ENCODE peak calls at places on chromosomes 7 and 10, in ten cellular contexts. E is NCI-H1105 treated with DMSO at 0.1 percent for 48 hours; M is KBM-7; J is activated T-helper 1 cell treated with anti-CD3 and anti-CD28 coated beads, Interleukin-2, amount 50 U/mL, for 16 hours; A is HCT116; G is endothelial cell; T is cerebellum; F is dermis blood vessel endothelial cell; W is nephron progenitor cell; D is NCI-H2081 treated with DMSO at 0.1 percent for 48 hours. Q is an unnamed sample.

GRCh38 chr10:68106656-68107055 is 2.6 kb upstream of the MYPN start:
- DNase-seq in E (no peak), M (no peak), J (no peak), A (no peak), G (no peak), T (no peak), F (no peak), W (no peak), D (no peak), Q (no peak)

GRCh38 chr7:38232475-38233366 is 40.7 kb downstream of the TARP start:
- DNase-seq in E (no peak), M (peak; percentile 99), J (peak; percentile 55), A (no peak), G (peak; percentile 26), T (no peak), F (no peak), W (no peak), D (no peak), Q (no peak)

GRCh38 chr10:91552706-91553105 is 80.2 kb downstream of the PPP1R3C start:
- DNase-seq in E (no peak), M (no peak), J (no peak), A (peak; percentile 2), G (no peak), T (no peak), F (peak; percentile 51), W (no peak), D (no peak), Q (no peak)

GRCh38 chr7:24963218-24963617 is 16.8 kb downstream of the OSBPL3 start:
- DNase-seq in E (no peak), M (peak; percentile 87), J (peak; percentile 2), A (no peak), G (no peak), T (peak; percentile 2), F (no peak), W (no peak), D (no peak), Q (no peak)

GRCh38 chr7:103547451-103548284 is 101.7 kb upstream of the SLC26A5 start:
- DNase-seq in E (no peak), M (no peak), J (no peak), A (no peak), G (no peak), T (no peak), F (no peak), W (no peak), D (no peak), Q (no peak)

GRCh38 chr10:59872892-59873463 is 33.4 kb downstream of the CCDC6 start:
- DNase-seq in E (no peak), M (no peak), J (no peak), A (no peak), G (no peak), T (no peak), F (peak; percentile 88), W (no peak), D (no peak), Q (no peak)

GRCh38 chr7:135263321-135263970 is 29.8 kb downstream of the STRA8 start:
- DNase-seq in E (no peak), M (no peak), J (no peak), A (no peak), G (no peak), T (no peak), F (no peak), W (no peak), D (no peak), Q (no peak)

GRCh38 chr7:140525741-140526140 is 46.4 kb upstream of the MKRN1 start:
- DNase-seq in E (no peak), M (no peak), J (peak; percentile 11), A (no peak), G (no peak), T (no peak), F (no peak), W (no peak), D (no peak), Q (no peak)

GRCh38 chr10:70880077-70880534 is 8.3 kb downstream of the PCBD1 start:
- DNase-seq in E (peak; percentile 75), M (peak; percentile 88), J (peak; percentile 57), A (peak; percentile 68), G (peak; percentile 73), T (peak; percentile 72), F (peak; percentile 92), W (peak; percentile 78), D (no peak), Q (peak; percentile 22)

GRCh38 chr7:99290980-99291607 is 18.5 kb downstream of the MYH16 start:
- DNase-seq in E (no peak), M (no peak), J (no peak), A (no peak), G (no peak), T (no peak), F (no peak), W (no peak), D (no peak), Q (no peak)

GRCh38 chr7:123746055-123746454 is 2.7 kb downstream of the WASL start:
- DNase-seq in E (no peak), M (no peak), J (no peak), A (no peak), G (no peak), T (no peak), F (no peak), W (no peak), D (no peak), Q (no peak)

GRCh38 chr7:1348836-1349335 is 110.4 kb downstream of the MICALL2 start:
- DNase-seq in E (no peak), M (no peak), J (no peak), A (no peak), G (no peak), T (no peak), F (no peak), W (no peak), D (no peak), Q (no peak)

GRCh38 chr10:112775347-112775746 is 174.7 kb upstream of the TCF7L2 start:
- DNase-seq in E (no peak), M (no peak), J (no peak), A (no peak), G (no peak), T (no peak), F (no peak), W (no peak), D (no peak), Q (no peak)

GRCh38 chr7:22348379-22348778 is 8.6 kb downstream of the RAPGEF5 start:
- DNase-seq in E (no peak), M (no peak), J (no peak), A (no peak), G (no peak), T (no peak), F (peak; percentile 71), W (no peak), D (no peak), Q (no peak)

GRCh38 chr10:121597504-121598241 is 571 bp downstream of the FGFR2 start:
- DNase-seq in E (no peak), M (peak; percentile 28), J (no peak), A (no peak), G (peak; percentile 28), T (no peak), F (no peak), W (peak; percentile 47), D (no peak), Q (no peak)

GRCh38 chr10:3045471-3046209 is 21.7 kb upstream of the PFKP start:
- DNase-seq in E (no peak), M (no peak), J (no peak), A (no peak), G (peak; percentile 42), T (no peak), F (peak; percentile 86), W (peak; percentile 69), D (no peak), Q (no peak)

GRCh38 chr7:127667017-127667670 is 15.2 kb downstream of the SND1 start:
- DNase-seq in E (no peak), M (no peak), J (no peak), A (no peak), G (no peak), T (no peak), F (peak; percentile 62), W (no peak), D (no peak), Q (no peak)

GRCh38 chr10:11798862-11799735 is 24.1 kb upstream of the PROSER2 start:
- DNase-seq in E (no peak), M (peak; percentile 90), J (no peak), A (no peak), G (no peak), T (no peak), F (peak; percentile 88), W (no peak), D (no peak), Q (no peak)

GRCh38 chr10:112832361-112832878 is 117.6 kb upstream of the TCF7L2 start:
- DNase-seq in E (no peak), M (no peak), J (no peak), A (peak; percentile 62), G (no peak), T (no peak), F (no peak), W (no peak), D (no peak), Q (no peak)

GRCh38 chr7:44194069-44194468 is 4.8 kb upstream of the GCK start:
- DNase-seq in E (no peak), M (no peak), J (no peak), A (no peak), G (no peak), T (no peak), F (no peak), W (no peak), D (no peak), Q (no peak)

GRCh38 chr7:80093349-80093748 is 41.3 kb upstream of the GNAI1 start:
- DNase-seq in E (no peak), M (no peak), J (no peak), A (no peak), G (no peak), T (no peak), F (no peak), W (no peak), D (no peak), Q (no peak)

GRCh38 chr10:93921338-93921737 is 27.6 kb downstream of the SLC35G1 start:
- DNase-seq in E (no peak), M (no peak), J (no peak), A (no peak), G (peak; percentile 27), T (no peak), F (peak; percentile 35), W (no peak), D (no peak), Q (no peak)

GRCh38 chr10:61764486-61764885 is 101.8 kb downstream of the CABCOCO1 start:
- DNase-seq in E (no peak), M (no peak), J (no peak), A (no peak), G (no peak), T (no peak), F (no peak), W (no peak), D (no peak), Q (no peak)

GRCh38 chr10:50918529-50918928 is 33.1 kb upstream of the A1CF start:
- DNase-seq in E (no peak), M (no peak), J (no peak), A (no peak), G (no peak), T (no peak), F (no peak), W (no peak), D (no peak), Q (no peak)

GRCh38 chr7:41900034-41900433 is 197.1 kb upstream of the INHBA start:
- DNase-seq in E (no peak), M (no peak), J (no peak), A (no peak), G (no peak), T (no peak), F (no peak), W (no peak), D (no peak), Q (no peak)

Q was measured in activated CD4-positive, CD25-positive, alpha-beta regulatory T cell.